ENCODE peak calls at places on chromosome 19, in four cellular contexts. O is fibroblast of lung, Z is fibroblast of the aortic adventitia, P is dorsolateral prefrontal cortex. G is an unnamed sample.

GRCh38 chr19:44846455-44847143 is 502 bp downstream of the NECTIN2 start:
- DNase-seq in O (peak), Z (peak), P (no peak), G (peak)

GRCh38 chr19:1799695-1800342 is 12.3 kb downstream of the ATP8B3 start:
- DNase-seq in O (no peak), Z (no peak), P (no peak), G (no peak)

GRCh38 chr19:18122860-18123795 is 25.6 kb downstream of the MAST3 start:
- DNase-seq in O (no peak), Z (no peak), P (no peak), G (no peak)

GRCh38 chr19:4284176-4284958 is 5.3 kb downstream of the SHD start:
- DNase-seq in O (no peak), Z (no peak), P (no peak), G (no peak)

GRCh38 chr19:44615529-44616247 is 2.3 kb downstream of the IGSF23 start:
- DNase-seq in O (no peak), Z (no peak), P (no peak), G (no peak)

GRCh38 chr19:5487222-5487621 is 32.0 kb downstream of the ZNRF4 start:
- DNase-seq in O (no peak), Z (no peak), P (no peak), G (no peak)

GRCh38 chr19:48968179-48968661 is 3.1 kb downstream of the FTL start:
- DNase-seq in O (no peak), Z (peak), P (no peak), G (no peak)

GRCh38 chr19:4831351-4832340 is at the start of gene TICAM1:
- DNase-seq in O (peak), Z (peak), P (no peak), G (no peak)

GRCh38 chr19:5891938-5892771 is 11.4 kb downstream of the NDUFA11 start:
- DNase-seq in O (peak), Z (peak), P (no peak), G (peak)

GRCh38 chr19:50204811-50205675 is 1.6 kb downstream of the MYH14 start:
- DNase-seq in O (no peak), Z (no peak), P (no peak), G (peak)

GRCh38 chr19:38743394-38744297 is 628 bp downstream of the CAPN12 start:
- DNase-seq in O (no peak), Z (no peak), P (no peak), G (no peak)

GRCh38 chr19:48645652-48646191 is at the start of gene CA11:
- DNase-seq in O (no peak), Z (no peak), P (no peak), G (no peak)

GRCh38 chr19:48795055-48795854 is 15.6 kb downstream of the BCAT2 start:
- DNase-seq in O (peak), Z (peak), P (peak), G (peak)

GRCh38 chr19:54245936-54246335 is 3.3 kb upstream of the LILRA6 start:
- DNase-seq in O (no peak), Z (no peak), P (no peak), G (no peak)

GRCh38 chr19:50858896-50859295 is 4.2 kb downstream of the KLK3 start:
- DNase-seq in O (no peak), Z (no peak), P (no peak), G (no peak)

GRCh38 chr19:4415352-4415751 is 12.9 kb downstream of the CHAF1A start:
- DNase-seq in O (peak), Z (peak), P (peak), G (no peak)

GRCh38 chr19:29587518-29587986 is 18.5 kb upstream of the POP4 start:
- DNase-seq in O (peak), Z (no peak), P (no peak), G (no peak)

GRCh38 chr19:51361228-51361627 is 5.0 kb downstream of the ETFB start:
- DNase-seq in O (no peak), Z (no peak), P (no peak), G (no peak)

GRCh38 chr19:38182536-38183210 is 41.3 kb downstream of the DPF1 start:
- DNase-seq in O (no peak), Z (no peak), P (no peak), G (no peak)

GRCh38 chr19:16076958-16077611 is 790 bp downstream of the TPM4 start:
- DNase-seq in O (no peak), Z (no peak), P (peak), G (no peak)

GRCh38 chr19:511101-511841 is 4.0 kb downstream of the TPGS1 start:
- DNase-seq in O (peak), Z (no peak), P (peak), G (no peak)

GRCh38 chr19:54105796-54106195 is 3.1 kb downstream of the NDUFA3 start:
- DNase-seq in O (no peak), Z (no peak), P (no peak), G (no peak)

GRCh38 chr19:47651691-47652090 is 42.8 kb downstream of the BICRA start:
- DNase-seq in O (no peak), Z (no peak), P (no peak), G (no peak)

GRCh38 chr19:13165091-13165997 is 15.1 kb downstream of the IER2 start:
- DNase-seq in O (no peak), Z (no peak), P (no peak), G (no peak)

GRCh38 chr19:5774921-5775320 is 9.6 kb downstream of the PRR22 start:
- DNase-seq in O (no peak), Z (no peak), P (no peak), G (no peak)

GRCh38 chr19:50690439-50690838 is 29.2 kb downstream of the SHANK1 start:
- DNase-seq in O (no peak), Z (no peak), P (no peak), G (no peak)

GRCh38 chr19:4694211-4694987 is 24.3 kb upstream of the MYDGF start:
- DNase-seq in O (peak), Z (peak), P (peak), G (no peak)

GRCh38 chr19:53552001-53552721 is 14.2 kb downstream of the ZNF331 start:
- DNase-seq in O (no peak), Z (no peak), P (no peak), G (no peak)

GRCh38 chr19:6186435-6186834 is 51.0 kb downstream of the ACSBG2 start:
- DNase-seq in O (no peak), Z (no peak), P (no peak), G (no peak)

GRCh38 chr19:46981296-46981695 is 38.3 kb upstream of the NPAS1 start:
- DNase-seq in O (no peak), Z (no peak), P (no peak), G (no peak)

GRCh38 chr19:49210108-49210900 is 52.7 kb downstream of the TRPM4 start:
- DNase-seq in O (no peak), Z (no peak), P (no peak), G (peak)

GRCh38 chr19:48636859-48637448 is at the start of gene DBP:
- DNase-seq in O (no peak), Z (no peak), P (no peak), G (no peak)

GRCh38 chr19:3061214-3062161 is 807 bp downstream of the TLE5 start:
- DNase-seq in O (peak), Z (no peak), P (no peak), G (no peak)

GRCh38 chr19:3058009-3058820 is 4.1 kb downstream of the TLE5 start:
- DNase-seq in O (no peak), Z (no peak), P (no peak), G (no peak)

GRCh38 chr19:3060852-3061182 is 1.5 kb downstream of the TLE5 start:
- DNase-seq in O (no peak), Z (no peak), P (no peak), G (no peak)

GRCh38 chr19:3058821-3059314 is 3.4 kb downstream of the TLE5 start:
- DNase-seq in O (no peak), Z (no peak), P (no peak), G (no peak)

GRCh38 chr19:3059653-3060052 is 2.6 kb downstream of the TLE5 start:
- DNase-seq in O (no peak), Z (no peak), P (no peak), G (no peak)
- TF ChIP-seq CTCF in O (no peak), Z (no peak), P (no peak), G (no peak)

GRCh38 chr19:19139876-19140229 is 1.6 kb upstream of the TMEM161A start:
- DNase-seq in O (no peak), Z (no peak), P (no peak), G (no peak)
- TF ChIP-seq CTCF in O (no peak), Z (no peak), P (no peak), G (no peak)

GRCh38 chr19:40377876-40378385 is 12.1 kb downstream of the HIPK4 start:
- DNase-seq in O (no peak), Z (no peak), P (no peak), G (no peak)

GRCh38 chr19:40378509-40378908 is 11.5 kb downstream of the HIPK4 start:
- DNase-seq in O (no peak), Z (no peak), P (no peak), G (no peak)

GRCh38 chr19:40380199-40381037 is 9.6 kb downstream of the HIPK4 start:
- DNase-seq in O (no peak), Z (no peak), P (no peak), G (no peak)

GRCh38 chr19:40381321-40381720 is 8.7 kb downstream of the HIPK4 start:
- DNase-seq in O (no peak), Z (no peak), P (no peak), G (no peak)

GRCh38 chr19:40379446-40380198 is 10.4 kb downstream of the HIPK4 start:
- DNase-seq in O (no peak), Z (no peak), P (no peak), G (no peak)
- TF ChIP-seq CTCF in O (no peak), Z (no peak), P (no peak), G (no peak)

GRCh38 chr19:17112271-17112670 is 36.7 kb downstream of the MYO9B start:
- DNase-seq in O (no peak), Z (no peak), P (no peak), G (no peak)
- TF ChIP-seq CTCF in O (no peak), Z (no peak), P (no peak), G (no peak)

DNA sequence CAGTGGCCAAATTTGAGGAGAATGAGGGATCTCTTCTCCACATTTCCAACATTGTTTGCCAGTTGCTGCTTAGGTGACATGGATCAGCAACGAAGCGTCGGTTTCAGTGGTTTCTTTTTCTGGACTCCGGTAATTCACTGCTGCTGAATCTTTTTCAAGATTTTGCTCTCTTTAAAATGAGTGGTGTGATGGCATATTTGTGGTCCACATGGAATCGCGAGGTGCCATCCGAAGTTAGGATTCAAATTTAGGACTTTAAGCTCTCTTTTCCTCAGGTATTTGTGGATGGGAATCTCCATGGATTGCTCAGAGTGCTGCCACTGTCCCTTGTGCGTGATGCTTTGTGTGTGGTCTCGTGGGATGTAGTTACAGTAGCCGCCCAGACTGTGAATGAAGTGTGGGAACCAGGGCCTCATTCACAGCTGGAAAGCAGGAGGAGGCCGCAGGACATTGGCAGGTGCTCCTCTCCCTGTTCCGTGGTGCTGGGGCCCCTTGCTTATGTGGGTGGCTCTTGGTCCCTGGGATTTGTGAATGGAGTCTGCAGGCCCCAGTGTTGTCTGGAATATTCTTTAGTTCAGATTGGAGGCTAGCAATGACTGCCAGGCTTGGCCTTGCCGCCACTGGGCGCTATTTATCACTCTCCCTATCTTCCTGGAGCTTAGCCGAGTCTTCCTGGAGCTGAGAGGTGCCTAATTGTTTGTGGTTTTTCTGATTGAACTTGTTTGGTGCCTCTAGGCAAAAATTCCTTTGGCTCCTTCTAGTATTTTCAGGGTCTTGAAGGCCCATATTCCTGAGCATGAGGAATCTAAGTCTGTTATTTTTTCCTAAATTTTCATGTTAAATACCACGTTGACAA is 1.5 kb downstream of the ILF3 start:
- DNase-seq in O (peak), Z (peak), P (no peak), G (no peak)
- TF ChIP-seq CTCF in O (peak), Z (peak), P (no peak), G (no peak)

DNA sequence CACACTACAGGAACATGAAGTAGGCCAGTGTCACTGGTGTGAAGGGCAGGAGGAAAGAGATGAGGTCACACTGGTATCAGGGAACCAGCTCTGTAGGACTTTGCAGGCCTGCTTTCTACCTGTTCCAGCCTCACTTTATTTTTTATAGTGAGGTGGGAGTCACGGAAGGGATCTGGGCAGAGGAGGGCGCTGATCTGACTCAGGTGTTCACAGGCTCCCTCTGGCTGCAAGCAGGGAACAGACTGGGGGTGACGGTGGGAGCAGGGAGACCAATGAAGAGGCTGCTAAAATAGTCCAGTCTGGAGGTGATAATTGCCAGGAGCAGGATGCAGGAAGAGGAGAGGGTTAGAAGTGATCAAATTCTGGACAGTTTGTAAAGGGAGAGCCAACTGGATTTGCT is 2.8 kb downstream of the THAP8 start:
- DNase-seq in O (peak), Z (no peak), P (no peak), G (no peak)
- TF ChIP-seq CTCF in O (peak), Z (peak), P (peak), G (peak)

G was measured in progenitor cell of endocrine pancreas.